ENCODE peak calls at places on chromosomes 7 and 10, in five cellular contexts. W, O, H, T and E are unnamed samples.

GRCh38 chr7:96591159-96591899 is 118.3 kb downstream of the SEM1 start:
- DNase-seq in W (no peak), O (no peak), H (no peak), T (no peak), E (no peak)

GRCh38 chr7:92586403-92586802 is 3.8 kb downstream of the FAM133B start:
- DNase-seq in W (no peak), O (no peak), H (no peak), T (no peak), E (no peak)

GRCh38 chr7:70063796-70064423 is 465.6 kb downstream of the AUTS2 start:
- DNase-seq in W (no peak), O (no peak), H (no peak), T (no peak), E (no peak)

GRCh38 chr10:123563994-123564393 is 102.2 kb upstream of the GPR26 start:
- DNase-seq in W (no peak), O (no peak), H (no peak), T (peak), E (no peak)

GRCh38 chr7:144437370-144438191 is 34.1 kb upstream of the NOBOX start:
- DNase-seq in W (peak), O (no peak), H (peak), T (peak), E (peak)

GRCh38 chr10:73641272-73642060 is at the start of gene MYOZ1:
- DNase-seq in W (no peak), O (no peak), H (peak), T (no peak), E (no peak)

GRCh38 chr10:133520193-133520738 is 6.9 kb upstream of the CYP2E1 start:
- DNase-seq in W (peak), O (peak), H (peak), T (peak), E (peak)

GRCh38 chr7:123060446-123060845 is 64.9 kb upstream of the TAS2R16 start:
- DNase-seq in W (no peak), O (no peak), H (no peak), T (no peak), E (no peak)

GRCh38 chr7:18313970-18314369 is 181.6 kb upstream of the HDAC9 start:
- DNase-seq in W (no peak), O (no peak), H (no peak), T (no peak), E (no peak)

GRCh38 chr10:61993676-61994401 is 92.3 kb downstream of the ARID5B start:
- DNase-seq in W (no peak), O (no peak), H (no peak), T (no peak), E (no peak)

GRCh38 chr10:132489704-132490534 is 47.7 kb upstream of the INPP5A start:
- DNase-seq in W (no peak), O (no peak), H (no peak), T (no peak), E (no peak)

GRCh38 chr10:124074471-124075109 is 18.8 kb downstream of the CHST15 start:
- DNase-seq in W (no peak), O (no peak), H (no peak), T (no peak), E (no peak)

GRCh38 chr7:35430547-35431153 is 176.8 kb upstream of the TBX20 start:
- DNase-seq in W (no peak), O (no peak), H (peak), T (peak), E (no peak)

GRCh38 chr10:11215468-11215867 is 197.8 kb downstream of the CELF2 start:
- DNase-seq in W (no peak), O (no peak), H (no peak), T (no peak), E (no peak)

GRCh38 chr7:69847921-69848612 is 249.8 kb downstream of the AUTS2 start:
- DNase-seq in W (no peak), O (no peak), H (no peak), T (no peak), E (no peak)

GRCh38 chr7:64869121-64869725 is 33.9 kb upstream of the ZNF273 start:
- DNase-seq in W (no peak), O (peak), H (no peak), T (no peak), E (no peak)

GRCh38 chr7:102272075-102272916 is 14.4 kb upstream of the SH2B2 start:
- DNase-seq in W (no peak), O (peak), H (peak), T (peak), E (peak)

GRCh38 chr7:105797652-105798051 is 78.7 kb downstream of the ATXN7L1 start:
- DNase-seq in W (no peak), O (no peak), H (no peak), T (no peak), E (no peak)

GRCh38 chr10:110461088-110461487 is 36.6 kb upstream of the DUSP5 start:
- DNase-seq in W (no peak), O (no peak), H (no peak), T (no peak), E (no peak)

GRCh38 chr7:51316666-51317581 is at the start of gene COBL:
- DNase-seq in W (no peak), O (no peak), H (peak), T (peak), E (no peak)
- TF ChIP-seq POLR2A in W (no peak), O (no peak), H (no peak), T (peak), E (no peak)

DNA sequence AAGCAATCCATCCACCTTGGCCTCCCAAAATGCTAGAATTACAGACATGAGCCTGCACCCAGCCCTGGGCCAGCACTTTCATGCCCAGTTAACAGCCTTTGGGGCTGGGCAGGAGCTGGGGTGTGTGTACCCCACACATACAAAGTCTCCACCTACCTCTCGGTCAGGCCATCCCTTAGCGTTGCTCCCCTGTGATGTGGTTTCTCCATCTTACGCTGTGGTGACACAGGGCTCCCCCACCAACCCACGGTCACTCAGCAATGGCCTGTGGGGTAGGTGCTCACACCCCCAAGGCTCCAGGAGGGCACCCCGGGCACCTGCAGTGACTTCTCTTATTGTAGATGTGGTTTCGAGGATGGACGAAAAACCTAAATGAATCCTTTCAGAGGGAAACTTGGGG is 58.8 kb downstream of the ASB13 start:
- DNase-seq in W (no peak), O (no peak), H (no peak), T (no peak), E (no peak)
- TF ChIP-seq TAF1 in W (no peak), O (no peak), H (no peak), T (no peak), E (no peak)

GRCh38 chr7:47518827-47519226 is 63.1 kb downstream of the TNS3 start:
- DNase-seq in W (no peak), O (no peak), H (no peak), T (no peak), E (no peak)
- TF ChIP-seq POLR2AphosphoS5 in W (no peak), O (no peak), H (no peak), T (no peak), E (no peak)

GRCh38 chr7:44309271-44310091 is 15.9 kb downstream of the CAMK2B start:
- DNase-seq in W (no peak), O (no peak), H (peak), T (peak), E (no peak)
- TF ChIP-seq POLR2A in W (no peak), O (no peak), H (no peak), T (no peak), E (no peak)

GRCh38 chr7:15561840-15562239 is at the start of gene AGMO:
- DNase-seq in W (no peak), O (no peak), H (no peak), T (no peak), E (no peak)
- TF ChIP-seq TAF1 in W (no peak), O (no peak), H (no peak), T (no peak), E (no peak)

DNA sequence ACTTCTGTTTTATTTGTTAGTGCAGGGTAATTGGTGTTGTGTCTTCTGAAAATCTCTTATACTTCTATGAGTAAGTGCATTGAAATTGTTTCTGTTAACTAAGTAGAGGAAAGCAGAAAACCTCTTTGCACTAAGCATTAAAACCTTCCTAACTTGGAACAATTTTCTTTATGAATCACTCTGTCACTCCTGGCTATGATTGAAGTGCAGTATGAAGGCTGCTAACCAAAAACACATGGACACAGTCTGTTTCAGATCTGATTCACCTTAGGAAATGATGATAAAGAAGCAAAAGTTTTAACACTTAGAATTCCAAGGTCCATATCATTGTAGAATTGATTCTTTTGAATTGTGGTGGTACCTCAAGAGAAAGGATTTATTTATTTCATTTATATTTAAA is 41.9 kb downstream of the MET start:
- DNase-seq in W (no peak), O (no peak), H (no peak), T (no peak), E (no peak)
- TF ChIP-seq POLR2AphosphoS5 in W (no peak), O (no peak), H (no peak), T (no peak), E (no peak)

GRCh38 chr7:139036901-139037300 is 1.1 kb upstream of the ZC3HAV1L start:
- DNase-seq in W (no peak), O (no peak), H (no peak), T (no peak), E (no peak)

GRCh38 chr7:139034336-139034735 is 1.5 kb downstream of the ZC3HAV1L start:
- DNase-seq in W (no peak), O (no peak), H (no peak), T (no peak), E (no peak)

GRCh38 chr7:139034855-139035587 is 821 bp downstream of the ZC3HAV1L start:
- DNase-seq in W (no peak), O (peak), H (peak), T (peak), E (peak)

GRCh38 chr7:139033346-139034114 is 2.3 kb downstream of the ZC3HAV1L start:
- DNase-seq in W (no peak), O (no peak), H (no peak), T (no peak), E (no peak)

DNA sequence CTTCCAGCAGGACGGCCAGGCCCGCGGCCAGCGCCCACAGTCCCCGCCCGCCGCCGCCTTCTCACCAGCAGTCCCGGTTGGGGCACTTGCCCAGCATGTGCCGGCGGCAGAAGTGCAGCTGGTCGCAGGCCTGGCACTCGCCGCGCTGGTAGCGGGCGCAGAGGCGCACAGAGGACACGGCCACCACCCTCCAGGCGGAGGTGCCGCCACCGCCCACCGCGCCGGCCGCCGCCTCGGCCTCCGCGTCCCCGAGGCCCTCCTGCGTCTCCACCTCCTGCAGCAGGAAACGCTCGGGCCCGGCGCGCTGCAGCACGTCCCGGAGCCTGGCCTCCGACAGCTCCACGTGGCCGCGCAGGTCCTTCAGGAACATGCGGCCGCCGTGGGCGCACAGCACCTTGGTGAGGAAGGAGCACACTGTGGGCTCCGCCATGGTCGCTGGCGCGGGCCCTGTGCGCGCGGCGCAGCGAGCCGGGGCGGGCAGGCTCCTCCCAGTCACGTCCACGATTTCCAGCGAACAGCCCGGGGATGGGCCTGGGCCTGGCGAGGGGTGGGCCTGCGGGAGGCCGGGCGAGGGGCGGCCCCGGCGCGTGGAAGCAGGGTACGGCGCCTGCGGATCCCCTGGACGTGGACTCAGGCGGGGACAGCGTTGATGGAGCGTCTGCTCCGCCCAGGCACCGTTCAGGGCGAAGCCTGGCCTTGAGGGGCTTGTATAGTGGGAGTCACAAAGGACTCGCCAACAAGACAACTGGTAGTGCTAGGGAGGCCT is at the start of gene ZC3HAV1L:
- DNase-seq in W (no peak), O (peak), H (peak), T (peak), E (peak)
- TF ChIP-seq POLR2A in W (peak), O (peak), H (no peak), T (peak), E (peak)

GRCh38 chr7:141427134-141427533 is 124.1 kb upstream of the AGK start:
- DNase-seq in W (no peak), O (no peak), H (no peak), T (no peak), E (no peak)
- TF ChIP-seq TAF1 in W (no peak), O (no peak), H (no peak), T (no peak), E (no peak)